ENCODE peak calls at places on chromosomes 7 and 10, in seven cellular contexts. J, L, N, A, G, Y and O are unnamed samples.

GRCh38 chr10:43398939-43399871 is 9.8 kb downstream of the HNRNPF start:
- DNase-seq in L (peak; percentile 88), N (no peak), J (peak; percentile 62), G (no peak), Y (no peak), A (no peak), O (no peak)

GRCh38 chr7:51315393-51316261 is 982 bp downstream of the COBL start:
- DNase-seq in J (peak; percentile 3), Y (peak; percentile 89), L (peak; percentile 94), A (peak; percentile 50), G (no peak), N (peak; percentile 42), O (no peak)

GRCh38 chr7:151405588-151405987 is 4.2 kb downstream of the WDR86 start:
- DNase-seq in J (no peak), Y (no peak), A (no peak), L (no peak), N (no peak), G (no peak), O (no peak)

GRCh38 chr10:16314259-16314658 is 122.6 kb upstream of the PTER start:
- DNase-seq in G (no peak), N (no peak), J (no peak), A (peak; percentile 2), Y (peak; percentile 3), L (peak; percentile 2), O (no peak)

GRCh38 chr10:30829921-30830671 is 200.5 kb upstream of the LYZL2 start:
- DNase-seq in L (peak; percentile 62), G (no peak), A (no peak), Y (no peak), J (peak; percentile 61), N (no peak), O (no peak)

GRCh38 chr7:74656421-74656910 is 1.1 kb upstream of the GTF2I start:
- DNase-seq in G (peak; percentile 44), J (peak; percentile 41), A (no peak), L (peak; percentile 48), N (no peak), Y (peak; percentile 73), O (peak; percentile 65)

GRCh38 chr7:99694912-99695304 is 15.1 kb upstream of the CYP3A5 start:
- DNase-seq in A (no peak), G (no peak), L (no peak), J (no peak), Y (no peak), N (no peak), O (no peak)

GRCh38 chr7:139739863-139740597 is 37.8 kb downstream of the HIPK2 start:
- DNase-seq in A (no peak), Y (no peak), J (no peak), L (peak; percentile 62), N (no peak), G (no peak), O (peak; percentile 92)

GRCh38 chr10:36533316-36533715 is 592.1 kb upstream of the ANKRD30A start:
- DNase-seq in J (no peak), N (no peak), L (no peak), G (no peak), Y (no peak), A (no peak), O (no peak)

GRCh38 chr7:40647719-40648118 is 512.9 kb downstream of the SUGCT start:
- DNase-seq in Y (no peak), N (no peak), G (no peak), L (no peak), A (no peak), J (no peak), O (no peak)

GRCh38 chr7:44281811-44282600 is 43.4 kb downstream of the CAMK2B start:
- DNase-seq in A (no peak), G (no peak), J (no peak), N (no peak), L (no peak), Y (no peak), O (peak; percentile 23)

GRCh38 chr7:55254242-55254595 is 110.9 kb upstream of the LANCL2 start:
- DNase-seq in N (no peak), A (no peak), Y (peak; percentile 49), L (peak; percentile 60), G (no peak), J (no peak), O (no peak)

GRCh38 chr7:151255390-151255789 is 6.9 kb upstream of the SMARCD3 start:
- DNase-seq in J (no peak), N (no peak), A (no peak), G (no peak), L (no peak), Y (no peak), O (no peak)

GRCh38 chr10:48461623-48462481 is 143.0 kb downstream of the ARHGAP22 start:
- DNase-seq in A (no peak), J (no peak), N (no peak), G (no peak), Y (no peak), L (no peak), O (peak; percentile 6)

GRCh38 chr10:52409928-52410327 is 95.8 kb downstream of the DKK1 start:
- DNase-seq in G (no peak), Y (no peak), A (no peak), J (no peak), N (no peak), L (no peak), O (no peak)

GRCh38 chr10:11909618-11910017 is 86.5 kb downstream of the PROSER2 start:
- DNase-seq in N (no peak), J (no peak), Y (no peak), A (no peak), L (no peak), G (no peak), O (no peak)

GRCh38 chr7:128311-129080 is 63.9 kb upstream of the FAM20C start:
- DNase-seq in N (no peak), J (no peak), G (no peak), L (no peak), Y (no peak), A (no peak), O (no peak)

GRCh38 chr7:157470699-157471098 is 133.9 kb downstream of the DNAJB6 start:
- DNase-seq in L (no peak), A (no peak), G (no peak), N (no peak), J (no peak), Y (no peak), O (no peak)

GRCh38 chr10:89171263-89171872 is 35.7 kb downstream of the CH25H start:
- DNase-seq in G (no peak), N (no peak), L (no peak), J (peak; percentile 17), Y (no peak), A (no peak), O (no peak)

GRCh38 chr10:5976689-5977470 is 463 bp downstream of the IL15RA start:
- DNase-seq in N (no peak), G (peak; percentile 11), L (peak; percentile 54), A (peak; percentile 18), Y (peak; percentile 34), J (peak; percentile 55), O (no peak)

GRCh38 chr10:5971886-5972285 is 5.5 kb downstream of the IL15RA start:
- DNase-seq in L (no peak), G (no peak), N (no peak), J (peak; percentile 42), A (no peak), Y (no peak), O (no peak)

GRCh38 chr10:5973069-5973468 is 4.3 kb downstream of the IL15RA start:
- DNase-seq in J (no peak), G (no peak), A (no peak), L (no peak), N (no peak), Y (no peak), O (no peak)

GRCh38 chr10:5977471-5978370 is at the start of gene IL15RA:
- DNase-seq in L (peak; percentile 92), N (peak; percentile 41), A (peak; percentile 39), Y (peak; percentile 75), J (peak; percentile 51), G (peak; percentile 73), O (no peak)

DNA sequence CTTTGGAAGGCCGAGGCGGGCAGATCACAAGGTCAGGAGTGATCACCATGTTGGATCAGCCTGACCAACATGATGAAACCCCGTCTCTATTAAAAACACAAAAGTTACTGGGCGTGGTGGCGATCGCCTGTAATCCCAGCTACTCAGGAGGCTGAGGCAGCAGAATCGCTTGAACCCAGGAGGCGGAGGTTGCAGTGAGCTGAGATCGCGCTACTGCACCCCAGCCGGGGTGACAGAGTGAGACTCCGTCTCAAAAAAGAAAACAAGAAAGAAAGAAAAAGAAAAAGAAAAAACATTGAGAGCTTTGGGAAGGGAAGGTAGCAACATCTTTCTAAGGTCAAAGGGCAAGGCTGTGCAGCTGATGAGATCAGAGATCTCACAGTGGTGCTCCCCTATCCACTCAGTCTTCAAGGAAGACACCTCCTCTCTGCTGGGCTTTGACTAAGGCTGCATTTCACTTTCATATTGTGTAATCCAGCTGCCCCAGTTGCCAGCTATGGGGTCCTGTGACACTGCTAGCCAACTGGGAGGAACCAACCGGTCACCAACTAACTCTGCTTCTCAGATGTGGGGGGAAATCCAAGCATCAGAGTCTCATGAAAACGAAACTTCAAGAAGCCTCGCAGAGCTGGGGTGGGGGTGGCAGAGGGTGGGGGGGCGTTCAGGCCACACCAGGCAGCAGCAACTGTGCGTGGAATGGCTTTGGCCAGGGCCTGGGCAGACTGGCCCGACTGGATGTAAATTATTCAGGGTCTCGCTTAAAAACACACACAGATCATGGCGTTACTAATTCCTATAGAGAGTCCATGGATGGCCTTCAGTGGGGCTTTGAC is 1.5 kb downstream of the IL15RA start:
- DNase-seq in L (peak; percentile 69), J (peak; percentile 27), N (no peak), Y (no peak), G (peak; percentile 31), A (no peak), O (no peak)
- H3K4me3 ChIP-seq in L (peak overlapping the region; percentile 98), J (peak overlapping the region; percentile 90), N (no peak overlapping the region), Y (no peak overlapping the region), G (peak overlapping the region; percentile 92), A (peak overlapping the region; percentile 66), O (peak overlapping the region; percentile 86)

GRCh38 chr10:103276251-103276936 is 544 bp upstream of the INA start:
- DNase-seq in J (no peak), L (no peak), N (no peak), Y (no peak), G (no peak), A (no peak), O (no peak)
- H3K4me3 ChIP-seq in J (no peak overlapping the region), L (no peak overlapping the region), N (peak overlapping the region; percentile 67), Y (no peak overlapping the region), G (peak overlapping the region; percentile 36), A (no peak overlapping the region), O (peak overlapping the region; percentile 59)

GRCh38 chr10:100731603-100732596 is 13.5 kb upstream of the PAX2 start:
- DNase-seq in A (no peak), Y (no peak), L (no peak), J (no peak), N (no peak), G (no peak), O (no peak)
- H3K4me3 ChIP-seq in A (no peak overlapping the region), Y (no peak overlapping the region), L (no peak overlapping the region), J (no peak overlapping the region), N (no peak overlapping the region), G (no peak overlapping the region), O (no peak overlapping the region)

GRCh38 chr7:131188367-131189339 is 139.0 kb upstream of the MKLN1 start:
- DNase-seq in N (no peak), A (peak; percentile 93), G (peak; percentile 50), Y (peak; percentile 44), L (peak; percentile 59), J (peak; percentile 99), O (no peak)
- H3K4me3 ChIP-seq in N (no peak overlapping the region), A (no peak overlapping the region), G (no peak overlapping the region), Y (no peak overlapping the region), L (no peak overlapping the region), J (no peak overlapping the region), O (no peak overlapping the region)